ENCODE peak calls at places on chromosome 19, in six cellular contexts. C, O, X, L, A and Y are unnamed samples.

GRCh38 chr19:33374406-33374703 is 846 bp downstream of the CEBPG start:
- DNase-seq in A (peak), O (peak), C (no peak), X (peak), L (no peak), Y (no peak)

GRCh38 chr19:36772341-36773222 is at the start of gene ZNF850:
- DNase-seq in C (peak), A (peak), O (peak), X (peak), L (peak), Y (peak)

GRCh38 chr19:37077615-37077928 is 661 bp upstream of the ZNF420 start:
- DNase-seq in O (no peak), L (no peak), C (peak), X (no peak), A (peak), Y (no peak)

GRCh38 chr19:17505218-17505617 is 6.2 kb upstream of the PGLS start:
- DNase-seq in L (no peak), X (no peak), C (no peak), O (no peak), A (no peak), Y (no peak)

GRCh38 chr19:39864118-39864517 is 17.9 kb upstream of the FBL start:
- DNase-seq in A (no peak), C (no peak), L (no peak), O (no peak), X (no peak), Y (no peak)

GRCh38 chr19:43469160-43469480 is 3.7 kb upstream of the LYPD3 start:
- DNase-seq in O (no peak), C (no peak), L (no peak), A (no peak), X (peak), Y (no peak)

GRCh38 chr19:5172859-5173577 is 167.6 kb downstream of the PTPRS start:
- DNase-seq in X (peak), O (peak), A (peak), C (no peak), L (no peak), Y (no peak)

GRCh38 chr19:45245334-45245787 is at the start of gene EXOC3L2:
- DNase-seq in X (no peak), O (no peak), L (no peak), C (no peak), A (no peak), Y (no peak)

GRCh38 chr19:16894080-16894479 is 5.3 kb downstream of the F2RL3 start:
- DNase-seq in X (no peak), C (no peak), A (no peak), O (no peak), L (no peak), Y (no peak)

GRCh38 chr19:14763497-14764145 is 14.7 kb downstream of the ADGRE2 start:
- DNase-seq in O (no peak), L (no peak), C (no peak), A (no peak), X (no peak), Y (no peak)

GRCh38 chr19:48413879-48414623 is 20.6 kb downstream of the GRIN2D start:
- DNase-seq in L (peak), O (peak), X (no peak), C (no peak), A (peak), Y (peak)

GRCh38 chr19:41905273-41906002 is 22.5 kb downstream of the ARHGEF1 start:
- DNase-seq in L (no peak), C (no peak), O (no peak), A (no peak), X (no peak), Y (no peak)

GRCh38 chr19:1009043-1009975 is 9.1 kb downstream of the GRIN3B start:
- DNase-seq in O (no peak), C (no peak), X (no peak), A (peak), L (no peak), Y (no peak)

GRCh38 chr19:43674630-43674982 is 4.6 kb upstream of the PLAUR start:
- DNase-seq in O (peak), X (no peak), C (no peak), L (no peak), A (peak), Y (no peak)

GRCh38 chr19:47582320-47582909 is 9.5 kb upstream of the ZNF541 start:
- DNase-seq in C (no peak), O (peak), A (peak), X (no peak), L (no peak), Y (no peak)

GRCh38 chr19:1568320-1569019 is at the start of gene MEX3D:
- DNase-seq in A (peak), C (peak), O (peak), X (peak), L (peak), Y (peak)

GRCh38 chr19:50556236-50557008 is 11.8 kb downstream of the LRRC4B start:
- DNase-seq in C (peak), L (peak), O (peak), A (peak), X (peak), Y (peak)

DNA sequence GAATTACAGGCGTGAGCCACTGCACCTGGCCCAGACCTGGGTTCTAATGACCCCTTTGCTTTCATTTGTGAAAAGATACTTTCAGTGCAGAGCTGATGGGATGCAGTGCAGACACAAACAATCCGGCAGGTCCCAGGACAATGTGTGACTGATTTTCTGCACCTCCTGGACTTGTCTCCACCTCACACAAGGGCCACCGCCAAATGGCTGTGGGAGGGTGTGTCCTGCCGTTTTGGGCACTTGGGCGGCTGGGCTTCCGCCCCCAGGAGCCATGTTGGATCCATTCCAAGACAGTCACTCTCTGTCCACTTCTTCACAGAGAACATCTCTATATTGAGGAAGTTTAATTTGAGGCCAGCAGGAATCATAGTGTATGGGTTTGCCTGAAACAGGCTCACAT is 112.3 kb upstream of the ZNF507 start:
- DNase-seq in C (no peak), L (peak), X (no peak), O (no peak), A (no peak), Y (no peak)
- H3K14ac ChIP-seq in C (no peak), L (no peak), X (no peak), O (no peak), A (no peak), Y (no peak)

GRCh38 chr19:46555684-46556083 is 45.4 kb upstream of the CALM3 start:
- DNase-seq in X (no peak), L (no peak), C (no peak), A (no peak), O (no peak), Y (no peak)
- H3K14ac ChIP-seq in X (no peak), L (no peak), C (no peak), A (no peak), O (no peak), Y (no peak)

GRCh38 chr19:57324992-57325391 is 4.7 kb downstream of the ZNF543 start:
- DNase-seq in C (no peak), X (no peak), A (no peak), L (no peak), O (no peak), Y (no peak)
- H3K14ac ChIP-seq in C (no peak), X (no peak), A (no peak), L (no peak), O (no peak), Y (no peak)

GRCh38 chr19:15769586-15769985 is 17.9 kb upstream of the OR10H5 start:
- DNase-seq in A (no peak), O (no peak), C (no peak), L (no peak), X (no peak), Y (no peak)
- H3K14ac ChIP-seq in A (no peak), O (no peak), C (no peak), L (no peak), X (no peak), Y (no peak)

GRCh38 chr19:19354932-19355331 is 34.3 kb downstream of the MAU2 start:
- DNase-seq in L (no peak), X (no peak), O (no peak), A (no peak), C (no peak), Y (no peak)

GRCh38 chr19:19355606-19356139 is 35.0 kb downstream of the MAU2 start:
- DNase-seq in A (no peak), X (no peak), O (no peak), L (no peak), C (no peak), Y (no peak)

GRCh38 chr19:19356500-19356899 is 35.9 kb downstream of the MAU2 start:
- DNase-seq in O (no peak), X (no peak), A (no peak), L (no peak), C (no peak), Y (no peak)

GRCh38 chr19:19352823-19353222 is 32.2 kb downstream of the MAU2 start:
- DNase-seq in X (no peak), L (no peak), C (no peak), A (no peak), O (no peak), Y (no peak)

GRCh38 chr19:19354007-19354406 is 33.4 kb downstream of the MAU2 start:
- DNase-seq in A (no peak), X (no peak), C (no peak), O (no peak), L (no peak), Y (no peak)
- H3K14ac ChIP-seq in A (no peak), X (no peak), C (no peak), O (no peak), L (no peak), Y (no peak)

GRCh38 chr19:56312337-56312736 is 2.3 kb downstream of the ZSCAN5A start:
- DNase-seq in X (no peak), O (no peak), A (no peak), C (no peak), L (no peak), Y (no peak)
- H3K14ac ChIP-seq in X (no peak), O (no peak), A (no peak), C (no peak), L (no peak), Y (no peak)

GRCh38 chr19:30324982-30325381 is 47.2 kb upstream of the ZNF536 start:
- DNase-seq in C (no peak), O (no peak), X (no peak), A (no peak), L (no peak), Y (no peak)
- H3K14ac ChIP-seq in C (no peak), O (no peak), X (no peak), A (no peak), L (no peak), Y (peak)

DNA sequence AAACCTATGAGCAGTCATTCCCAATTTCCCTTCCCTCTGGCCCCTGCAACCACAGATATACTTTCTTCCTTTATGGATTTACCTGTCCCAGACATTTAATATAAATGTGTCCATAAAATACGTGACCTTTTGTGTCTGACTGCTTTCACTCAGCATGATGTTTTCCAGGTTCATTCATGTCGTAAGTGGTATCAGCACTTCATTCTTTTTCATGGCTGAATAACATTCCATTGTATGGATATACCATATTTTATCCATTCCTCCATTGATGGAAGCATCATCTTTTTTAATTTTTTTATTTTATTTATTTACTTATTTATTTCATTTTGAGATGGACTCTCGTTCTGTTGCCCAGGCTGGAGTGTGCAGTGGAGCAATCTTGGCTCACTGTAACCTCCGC is 8.0 kb upstream of the PPP6R1 start:
- DNase-seq in X (no peak), A (no peak), C (no peak), O (no peak), L (no peak), Y (no peak)
- H3K14ac ChIP-seq in X (no peak), A (no peak), C (no peak), O (no peak), L (no peak), Y (no peak)

DNA sequence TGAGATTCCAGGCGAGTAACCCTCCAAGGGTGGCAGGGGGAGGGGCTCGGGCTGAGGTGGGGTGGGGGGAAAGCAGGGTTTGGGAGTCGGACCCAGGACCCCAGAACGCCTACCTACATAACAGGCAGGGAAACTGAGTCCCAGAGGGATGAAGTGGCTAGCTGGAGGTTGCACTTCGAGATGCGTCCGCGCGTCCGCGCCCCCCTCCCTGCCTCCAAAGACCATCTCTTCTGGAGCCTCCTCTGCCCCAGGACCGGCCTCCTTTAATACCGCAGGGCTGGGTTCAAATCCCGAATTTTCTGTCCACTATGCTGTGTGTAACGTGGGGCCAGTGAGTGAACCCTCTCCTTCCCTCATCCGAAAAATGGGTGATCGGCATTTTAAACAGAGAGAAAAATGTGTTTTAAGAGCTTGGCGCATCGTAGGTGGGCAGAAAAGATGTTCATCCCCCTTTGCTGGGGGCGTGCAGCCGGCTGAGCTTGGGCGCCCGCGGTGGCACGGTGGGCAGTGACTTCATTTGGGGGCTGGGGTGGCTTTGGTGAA is 13.8 kb downstream of the TJP3 start:
- DNase-seq in O (no peak), X (no peak), L (no peak), A (no peak), C (no peak), Y (no peak)
- H3K14ac ChIP-seq in O (no peak), X (peak), L (no peak), A (no peak), C (peak), Y (no peak)

DNA sequence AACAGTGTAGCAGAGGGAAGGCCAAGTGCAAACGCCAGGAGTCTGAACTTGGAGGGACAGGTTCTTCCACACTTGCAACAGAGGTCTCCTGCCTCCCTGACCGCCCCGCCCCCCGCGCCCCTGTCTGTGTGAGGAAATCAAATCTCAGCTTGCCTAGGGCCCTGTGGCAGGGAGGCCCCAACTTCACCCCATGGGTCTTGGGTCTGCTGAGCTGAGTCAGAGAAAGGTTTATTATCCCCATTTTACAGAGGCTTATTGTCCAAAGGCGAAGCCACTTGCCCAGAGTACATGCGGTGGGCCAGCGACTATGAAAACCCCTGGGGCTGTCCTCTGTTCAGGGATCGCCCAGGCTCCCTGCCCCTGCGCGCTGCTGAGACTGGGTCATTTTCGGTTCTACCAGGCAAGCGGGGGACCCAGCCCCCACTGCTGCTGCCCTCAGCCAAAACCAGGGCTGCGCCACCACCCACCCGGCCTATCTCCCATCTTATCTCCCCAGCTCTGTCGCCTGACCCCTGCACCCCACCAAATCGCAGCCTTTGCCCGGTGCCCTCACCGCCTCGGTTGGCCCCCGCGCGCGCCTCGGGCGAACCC is 956 bp upstream of the CERS4 start:
- DNase-seq in X (no peak), A (no peak), O (no peak), L (peak), C (no peak), Y (peak)
- H3K14ac ChIP-seq in X (peak), A (no peak), O (no peak), L (no peak), C (peak), Y (peak)